ENCODE peak calls at places on chromosomes 5 and 9, in five cellular contexts. L is AG08396, D is fibroblast of mammary gland, E is OCI-LY7, U is H4. M is an unnamed sample.

GRCh38 chr5:16464664-16465543 is 696 bp downstream of the ZNF622 start:
- DNase-seq in L (no peak), D (no peak), E (peak; percentile 33), U (no peak), M (peak; percentile 13)

GRCh38 chr9:91734371-91734981 is 215.6 kb downstream of the ROR2 start:
- DNase-seq in L (peak; percentile 87), D (peak; percentile 68), U (peak; percentile 23), E (peak; percentile 47), M (peak; percentile 29)

GRCh38 chr9:21505425-21506179 is 23.5 kb upstream of the IFNE start:
- DNase-seq in E (no peak), U (no peak), D (peak; percentile 68), L (no peak), M (no peak)

GRCh38 chr5:120516799-120517198 is 52.7 kb downstream of the PRR16 start:
- DNase-seq in L (peak; percentile 37), E (no peak), U (no peak), D (peak; percentile 62), M (no peak)

GRCh38 chr9:127336708-127337352 is 60.1 kb upstream of the SLC2A8 start:
- DNase-seq in D (peak; percentile 98), E (no peak), L (peak; percentile 77), U (peak; percentile 90), M (no peak)

GRCh38 chr5:148353634-148354033 is 18.3 kb downstream of the SPINK9 start:
- DNase-seq in E (no peak), D (no peak), U (no peak), L (no peak), M (no peak)

GRCh38 chr5:34480810-34481528 is 175.2 kb upstream of the RAI14 start:
- DNase-seq in U (no peak), D (no peak), E (no peak), L (no peak), M (no peak)

GRCh38 chr9:29349050-29349449 is 1775.8 kb upstream of the C9orf72 start:
- DNase-seq in D (peak; percentile 24), U (peak; percentile 5), L (no peak), E (no peak), M (no peak)

GRCh38 chr5:121688126-121688525 is 163.6 kb upstream of the FTMT start:
- DNase-seq in L (no peak), E (no peak), U (no peak), D (no peak), M (no peak)

M was measured in activated T-helper 2 cell treated with anti-CD3 and anti-CD28 coated beads, Interferon-gamma antibody, Interleukin-2, Interleukin-4, amounts not matched to agents 10 μg/mL and 5 μg/mL and 100 μg/mL, durations not matched to agents 14 hours and 24 hours and 36 hours.